ENCODE peak calls at places on chromosomes 11 and 22, in nine cellular contexts. I is gastrocnemius medialis, Q is HepG2, U is heart left ventricle, B is sigmoid colon, R is tibial nerve, A is A549, Y is erythroblast, E is prostate gland. D is an unnamed sample.

GRCh38 chr11:114774599-114775365 is 96.5 kb downstream of the NXPE2 start:
- DNase-seq in R (no peak), U (peak), Y (peak), I (peak), A (peak), E (peak), Q (peak), B (no peak), D (no peak)

GRCh38 chr11:87358461-87358860 is 320.7 kb downstream of the TMEM135 start:
- DNase-seq in B (no peak), Q (no peak), Y (no peak), I (no peak), A (no peak), R (no peak), U (no peak), E (no peak), D (no peak)

GRCh38 chr11:40203606-40204005 is 1255.8 kb downstream of the LRRC4C start:
- DNase-seq in U (no peak), R (no peak), A (no peak), B (no peak), E (no peak), Y (no peak), I (no peak), Q (no peak), D (no peak)

GRCh38 chr11:76661835-76662434 is 8.6 kb downstream of the LRRC32 start:
- DNase-seq in B (peak), Y (no peak), I (peak), E (no peak), A (no peak), U (peak), R (no peak), Q (no peak), D (no peak)

GRCh38 chr11:96486890-96487633 is 97.2 kb downstream of the JRKL start:
- DNase-seq in U (no peak), R (no peak), I (no peak), Q (peak), B (no peak), Y (no peak), E (peak), A (no peak), D (no peak)

GRCh38 chr11:77819921-77820564 is 479 bp downstream of the RSF1 start:
- DNase-seq in A (peak), E (peak), U (peak), Y (peak), B (peak), R (peak), Q (peak), I (peak), D (no peak)

GRCh38 chr11:2096919-2097301 is 42.3 kb downstream of the IGF2 start:
- DNase-seq in Q (no peak), U (peak), A (no peak), E (no peak), B (peak), I (no peak), Y (no peak), R (peak), D (no peak)

GRCh38 chr22:19395276-19395675 is 36.3 kb downstream of the HIRA start:
- DNase-seq in U (no peak), R (no peak), Q (no peak), A (no peak), E (no peak), I (no peak), Y (no peak), B (no peak), D (no peak)

GRCh38 chr22:44709881-44710400 is 7.9 kb downstream of the PRR5 start:
- DNase-seq in A (no peak), E (no peak), R (no peak), U (no peak), Y (no peak), I (no peak), B (no peak), Q (no peak), D (no peak)

GRCh38 chr11:126776125-126776524 is 224.4 kb downstream of the KIRREL3 start:
- DNase-seq in U (no peak), R (no peak), I (no peak), E (no peak), A (no peak), Y (no peak), B (no peak), Q (no peak), D (no peak)

GRCh38 chr11:68436162-68436888 is 24.2 kb upstream of the PPP6R3 start:
- DNase-seq in I (no peak), Q (no peak), E (no peak), Y (no peak), R (no peak), U (no peak), B (no peak), A (no peak), D (no peak)

GRCh38 chr11:100220801-100221200 is 466.3 kb upstream of the ARHGAP42 start:
- DNase-seq in R (no peak), A (no peak), Q (no peak), Y (no peak), I (no peak), U (no peak), B (no peak), E (no peak), D (no peak)

GRCh38 chr11:61102667-61103491 is 590 bp downstream of the CD5 start:
- DNase-seq in Y (no peak), U (no peak), B (no peak), I (no peak), R (no peak), Q (no peak), A (no peak), E (no peak), D (no peak)

GRCh38 chr11:126140932-126141291 is 70.5 kb downstream of the RPUSD4 start:
- DNase-seq in R (peak), Q (no peak), A (no peak), E (peak), Y (no peak), U (peak), I (no peak), B (peak), D (peak)

GRCh38 chr11:113057038-113057437 is 95.8 kb downstream of the NCAM1 start:
- DNase-seq in Q (no peak), B (no peak), E (no peak), R (no peak), A (no peak), Y (no peak), I (no peak), U (no peak), D (no peak)

GRCh38 chr11:34303028-34303427 is 54.8 kb downstream of the ABTB2 start:
- DNase-seq in Y (no peak), U (no peak), E (no peak), A (no peak), B (no peak), Q (no peak), I (no peak), R (no peak), D (no peak)

GRCh38 chr11:12865871-12866595 is 143.1 kb upstream of the RASSF10 start:
- DNase-seq in U (no peak), E (no peak), Q (no peak), A (no peak), B (no peak), Y (no peak), I (no peak), R (no peak), D (no peak)

GRCh38 chr11:62855571-62856332 is 16.4 kb upstream of the WDR74 start:
- DNase-seq in U (peak), B (peak), I (peak), Q (peak), A (peak), Y (peak), E (peak), R (peak), D (peak)

GRCh38 chr22:46881373-46882118 is 119.1 kb downstream of the TBC1D22A start:
- DNase-seq in E (no peak), Q (no peak), B (no peak), Y (no peak), A (no peak), I (peak), U (no peak), R (no peak), D (no peak)

GRCh38 chr22:39920134-39920743 is 19.4 kb downstream of the GRAP2 start:
- DNase-seq in Q (no peak), U (no peak), R (no peak), B (no peak), A (no peak), Y (peak), E (no peak), I (no peak), D (no peak)

DNA sequence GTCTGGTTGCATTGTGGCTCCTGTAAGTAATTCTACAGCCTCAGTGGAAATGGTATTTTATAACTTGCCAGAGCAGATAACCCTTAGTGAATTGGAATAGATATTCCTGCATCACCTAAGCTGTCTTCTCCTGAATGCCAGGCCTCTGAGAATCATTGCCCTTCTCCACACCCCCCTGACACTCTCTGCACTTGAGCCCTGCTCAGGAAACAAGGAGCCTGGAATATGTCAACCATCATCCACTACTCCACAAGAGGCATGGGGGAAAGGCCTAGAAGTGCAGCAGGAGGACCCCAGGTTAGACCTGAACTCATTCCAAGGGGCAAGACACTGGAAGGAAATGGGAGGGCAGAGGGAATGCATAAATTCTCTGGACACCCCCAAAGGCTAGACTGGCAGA is 72.4 kb downstream of the DSCAML1 start:
- DNase-seq in Q (no peak), R (no peak), B (no peak), Y (no peak), I (no peak), A (no peak), U (no peak), E (no peak), D (no peak)
- TF ChIP-seq POLR2A in Q (no peak), R (no peak), B (no peak), Y (no peak), I (no peak), A (no peak), U (no peak), E (no peak), D (no peak)

DNA sequence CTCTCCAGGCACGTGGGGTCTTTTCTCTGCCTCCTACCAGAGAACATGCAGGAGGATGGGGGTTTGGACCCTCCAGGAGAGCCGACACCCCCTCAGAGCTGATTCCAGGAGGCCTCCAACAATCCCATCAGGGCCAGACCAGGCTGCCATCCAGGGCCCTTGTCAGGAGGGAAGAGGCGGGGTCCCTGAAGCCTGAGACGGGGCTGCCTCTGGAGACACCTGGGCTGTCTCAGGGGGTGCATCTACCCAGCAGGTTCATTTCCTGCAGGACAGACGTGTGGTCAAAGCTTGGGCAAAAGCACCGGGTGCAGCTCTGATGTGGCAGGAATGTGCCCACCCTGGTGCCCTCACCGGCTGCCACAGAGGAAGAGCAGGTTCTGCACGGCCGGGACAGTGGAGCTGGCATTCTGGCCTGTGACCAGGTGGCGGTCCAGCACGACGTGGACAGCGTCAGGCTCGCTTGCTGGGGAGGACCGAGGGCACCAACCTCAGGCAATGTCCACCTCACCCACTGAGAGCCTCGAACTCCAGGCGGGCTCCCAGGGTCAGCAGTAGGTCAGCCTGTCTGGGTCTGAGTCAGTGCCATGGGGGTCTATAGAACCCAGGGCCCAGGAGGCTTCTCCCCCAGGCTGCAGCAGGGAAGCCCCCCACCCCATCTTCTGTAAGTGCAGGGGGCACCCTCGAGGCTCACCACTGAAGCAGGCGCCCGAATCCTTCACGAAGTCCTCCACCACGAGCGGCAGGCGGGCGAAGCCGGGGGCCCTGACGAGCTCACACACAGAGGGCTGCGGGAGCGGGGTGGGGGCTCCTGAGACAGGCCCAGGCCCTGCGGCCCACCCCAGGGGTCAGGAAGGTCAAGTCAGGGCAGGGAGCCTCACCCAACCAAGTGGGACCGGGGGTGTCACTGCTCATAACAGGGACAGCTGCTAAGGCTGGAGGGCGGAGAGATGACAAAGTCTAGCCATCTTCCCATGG is 6.4 kb downstream of the GATD1 start:
- DNase-seq in B (peak), E (no peak), R (no peak), A (no peak), I (no peak), U (no peak), Y (no peak), Q (no peak), D (no peak)
- TF ChIP-seq POLR2A in B (no peak), E (no peak), R (no peak), A (no peak), I (no peak), U (no peak), Y (no peak), Q (no peak), D (no peak)

GRCh38 chr22:23744001-23744400 is 6.9 kb downstream of the ZNF70 start:
- DNase-seq in Y (no peak), R (no peak), E (no peak), U (no peak), Q (no peak), B (no peak), I (no peak), A (no peak), D (no peak)

GRCh38 chr22:23745780-23746179 is 5.1 kb downstream of the ZNF70 start:
- DNase-seq in E (no peak), A (no peak), I (no peak), U (no peak), Y (no peak), R (no peak), Q (no peak), B (no peak), D (no peak)

GRCh38 chr22:23744485-23744884 is 6.4 kb downstream of the ZNF70 start:
- DNase-seq in A (no peak), E (no peak), B (no peak), Y (no peak), R (no peak), Q (no peak), I (no peak), U (no peak), D (no peak)

GRCh38 chr22:23743303-23743705 is 7.6 kb downstream of the ZNF70 start:
- DNase-seq in A (no peak), B (no peak), R (no peak), Q (no peak), Y (no peak), I (peak), E (no peak), U (peak), D (no peak)

GRCh38 chr22:23742505-23743264 is 8.2 kb downstream of the ZNF70 start:
- DNase-seq in U (peak), Y (no peak), A (no peak), Q (no peak), I (peak), B (no peak), R (no peak), E (no peak), D (no peak)
- TF ChIP-seq POLR2A in U (no peak), Y (no peak), A (no peak), Q (no peak), I (peak), B (no peak), R (no peak), E (no peak), D (no peak)

DNA sequence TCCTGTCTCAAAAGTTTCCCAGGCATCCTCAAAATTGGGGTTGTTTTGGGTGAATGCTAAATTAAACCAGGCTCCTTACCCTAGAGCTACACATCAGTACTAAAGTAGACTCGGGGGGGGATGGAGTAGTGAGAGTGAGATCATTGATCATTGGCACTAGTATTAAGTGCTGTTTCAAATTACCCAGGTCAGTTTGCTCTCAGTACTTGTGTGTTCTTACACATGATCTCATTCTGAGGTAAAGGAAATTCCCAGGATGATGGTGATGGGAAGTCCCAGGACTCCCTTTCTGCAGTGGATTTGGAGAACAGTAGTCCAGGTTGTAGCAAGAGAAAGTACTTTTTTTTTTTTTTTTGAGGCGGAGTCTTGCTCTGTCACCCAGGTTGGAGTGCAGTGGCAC is 12.5 kb downstream of the RBM4 start:
- DNase-seq in Y (no peak), B (no peak), U (no peak), R (no peak), I (no peak), Q (no peak), E (no peak), A (no peak), D (no peak)
- TF ChIP-seq POLR2A in Y (no peak), B (no peak), U (no peak), R (no peak), I (no peak), Q (no peak), E (no peak), A (no peak), D (no peak)

GRCh38 chr11:111826322-111826950 is 44.9 kb downstream of the ALG9 start:
- DNase-seq in U (no peak), Q (no peak), A (no peak), Y (no peak), E (no peak), R (no peak), B (no peak), I (no peak), D (no peak)
- TF ChIP-seq POLR2A in U (no peak), Q (no peak), A (no peak), Y (no peak), E (no peak), R (no peak), B (no peak), I (no peak), D (no peak)

GRCh38 chr11:64869571-64870175 is 8.7 kb downstream of the EHD1 start:
- DNase-seq in Y (no peak), Q (peak), A (no peak), E (no peak), U (no peak), I (no peak), R (no peak), B (no peak), D (no peak)
- TF ChIP-seq POLR2A in Y (no peak), Q (no peak), A (no peak), E (no peak), U (no peak), I (no peak), R (no peak), B (no peak), D (no peak)

GRCh38 chr11:124285610-124286344 is 28.0 kb downstream of the OR8D1 start:
- DNase-seq in Q (no peak), I (no peak), B (no peak), U (no peak), E (no peak), R (no peak), Y (no peak), A (no peak), D (no peak)
- TF ChIP-seq POLR2A in Q (no peak), I (no peak), B (no peak), U (no peak), E (no peak), R (no peak), Y (no peak), A (no peak), D (no peak)

DNA sequence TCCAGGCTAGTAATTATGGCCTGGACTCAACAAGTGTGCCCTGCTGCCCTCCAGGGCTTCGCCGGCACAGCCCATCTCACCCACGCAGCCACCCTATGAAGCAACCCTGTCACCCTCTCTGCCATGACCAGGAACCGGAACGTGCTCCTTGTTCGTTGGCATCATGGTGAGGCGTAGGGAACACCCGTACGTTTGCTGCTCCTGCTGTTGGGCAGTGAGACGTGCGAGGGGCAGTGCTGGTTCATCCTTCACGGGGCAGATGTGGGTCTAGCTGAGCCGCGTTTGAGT is 20.7 kb downstream of the NADSYN1 start:
- DNase-seq in U (no peak), R (no peak), B (peak), I (no peak), E (no peak), Q (no peak), A (no peak), Y (no peak), D (no peak)
- TF ChIP-seq POLR2A in U (no peak), R (no peak), B (no peak), I (no peak), E (no peak), Q (no peak), A (no peak), Y (no peak), D (no peak)

GRCh38 chr11:73218106-73218829 is at the start of gene P2RY2:
- DNase-seq in Y (peak), E (peak), I (peak), R (peak), A (peak), Q (peak), U (peak), B (peak), D (peak)
- TF ChIP-seq POLR2A in Y (no peak), E (peak), I (peak), R (no peak), A (peak), Q (no peak), U (peak), B (no peak), D (no peak)

GRCh38 chr11:84322211-84322610 is 1036.0 kb upstream of the CCDC90B start:
- DNase-seq in A (no peak), Y (no peak), Q (no peak), B (no peak), E (no peak), R (no peak), U (no peak), I (no peak), D (no peak)
- TF ChIP-seq POLR2A in A (no peak), Y (no peak), Q (no peak), B (no peak), E (no peak), R (no peak), U (no peak), I (no peak), D (no peak)

D was measured in breast epithelium.